ENCODE peak calls at places on chromosomes 6 and 20, in seven cellular contexts. A is GM23248; X is mammary epithelial cell; T is CD8-positive, alpha-beta T cell; K is tibial artery; R is ovary; G is breast epithelium. Q is an unnamed sample. For H3K36me3, the result is how much of the 10 kb centered on the place peaks cover.

GRCh38 chr6:2714359-2714895 is 36.3 kb downstream of the MYLK4 start:
- DNase-seq in A (peak), X (peak), T (no peak), K (no peak), R (no peak), G (no peak), Q (peak)

GRCh38 chr6:161949531-161949930 is 675.7 kb upstream of the AGPAT4 start:
- DNase-seq in A (peak), X (no peak), T (no peak), K (no peak), R (no peak), G (no peak), Q (no peak)

GRCh38 chr6:45483501-45483900 is 105.8 kb upstream of the SUPT3H start:
- DNase-seq in A (peak), X (no peak), T (no peak), K (no peak), R (no peak), G (no peak), Q (no peak)

GRCh38 chr20:58389324-58389967 is 417 bp downstream of the VAPB start:
- DNase-seq in A (peak), X (peak), T (peak), K (peak), R (no peak), G (no peak), Q (peak)

GRCh38 chr20:25549866-25550477 is 35.4 kb downstream of the NINL start:
- DNase-seq in A (peak), X (no peak), T (no peak), K (no peak), R (no peak), G (no peak), Q (no peak)

GRCh38 chr6:84243240-84243639 is 15.8 kb upstream of the CEP162 start:
- DNase-seq in A (peak), X (no peak), T (no peak), K (no peak), R (no peak), G (no peak), Q (no peak)

GRCh38 chr20:56439784-56440291 is 27.8 kb downstream of the CASS4 start:
- DNase-seq in A (peak), X (peak), T (no peak), K (no peak), R (peak), G (peak), Q (peak)

GRCh38 chr6:154752015-154752414 is 18.8 kb downstream of the SCAF8 start:
- DNase-seq in A (no peak), X (no peak), T (no peak), K (no peak), R (no peak), G (no peak), Q (no peak)

GRCh38 chr20:11159728-11160127 is 485.9 kb upstream of the JAG1 start:
- DNase-seq in A (peak), X (peak), T (no peak), K (no peak), R (no peak), G (peak), Q (no peak)

GRCh38 chr20:45039470-45039811 is 61.5 kb downstream of the KCNS1 start:
- DNase-seq in A (peak), X (no peak), T (no peak), K (no peak), R (no peak), G (no peak), Q (no peak)

GRCh38 chr6:16761469-16762264 is 407 bp upstream of the ATXN1 start:
- DNase-seq in A (peak), X (peak), T (peak), K (peak), R (peak), G (peak), Q (peak)

GRCh38 chr20:57089701-57090144 is 176.7 kb downstream of the BMP7 start:
- DNase-seq in A (peak), X (peak), T (peak), K (no peak), R (peak), G (peak), Q (peak)

GRCh38 chr6:99521557-99522286 is 6.5 kb upstream of the USP45 start:
- DNase-seq in A (peak), X (peak), T (no peak), K (peak), R (peak), G (no peak), Q (peak)

GRCh38 chr6:161486903-161487531 is 213.2 kb upstream of the AGPAT4 start:
- DNase-seq in A (peak), X (peak), T (no peak), K (no peak), R (no peak), G (no peak), Q (peak)

GRCh38 chr20:23200914-23201313 is 114.8 kb upstream of the CD93 start:
- DNase-seq in A (peak), X (peak), T (no peak), K (no peak), R (no peak), G (no peak), Q (no peak)

GRCh38 chr20:10357061-10357708 is 76.8 kb downstream of the MKKS start:
- DNase-seq in A (no peak), X (no peak), T (no peak), K (no peak), R (no peak), G (no peak), Q (no peak)

GRCh38 chr6:15090145-15090579 is 155.7 kb upstream of the JARID2 start:
- DNase-seq in A (peak), X (no peak), T (no peak), K (peak), R (peak), G (no peak), Q (no peak)

GRCh38 chr6:85126448-85127178 is 323.3 kb upstream of the NT5E start:
- DNase-seq in A (peak), X (peak), T (no peak), K (peak), R (no peak), G (peak), Q (peak)

GRCh38 chr6:129135421-129135820 is 252.5 kb downstream of the LAMA2 start:
- DNase-seq in A (peak), X (no peak), T (no peak), K (no peak), R (no peak), G (no peak), Q (no peak)

GRCh38 chr6:73665686-73666319 is 12.0 kb upstream of the SLC17A5 start:
- DNase-seq in A (peak), X (peak), T (no peak), K (no peak), R (no peak), G (no peak), Q (no peak)

GRCh38 chr6:85482206-85483040 is 32.5 kb downstream of the NT5E start:
- DNase-seq in A (peak), X (no peak), T (no peak), K (no peak), R (peak), G (no peak), Q (no peak)

GRCh38 chr6:14818422-14818884 is 427.4 kb upstream of the JARID2 start:
- DNase-seq in A (peak), X (no peak), T (no peak), K (no peak), R (no peak), G (no peak), Q (no peak)

GRCh38 chr20:47360489-47361267 is 4.2 kb upstream of the ZMYND8 start:
- DNase-seq in A (peak), X (peak), T (no peak), K (peak), R (peak), G (peak), Q (peak)

GRCh38 chr20:13220194-13220856 is 749 bp upstream of the ISM1 start:
- DNase-seq in A (peak), X (peak), T (no peak), K (peak), R (no peak), G (peak), Q (peak)

GRCh38 chr20:32333988-32334885 is 23.9 kb upstream of the ASXL1 start:
- DNase-seq in A (no peak), X (no peak), T (peak), K (peak), R (peak), G (peak), Q (no peak)

GRCh38 chr6:32664827-32665362 is 1.6 kb downstream of the HLA-DQB1 start:
- DNase-seq in A (peak), X (peak), T (no peak), K (no peak), R (peak), G (no peak), Q (no peak)

GRCh38 chr20:58179432-58180099 is 48.9 kb downstream of the ANKRD60 start:
- DNase-seq in A (peak), X (peak), T (peak), K (peak), R (peak), G (no peak), Q (peak)

GRCh38 chr6:163314791-163315404 is 99.6 kb upstream of the QKI start:
- DNase-seq in A (no peak), X (no peak), T (no peak), K (no peak), R (no peak), G (no peak), Q (no peak)

GRCh38 chr6:132362318-132363185 is 38.7 kb downstream of the MOXD1 start:
- DNase-seq in A (peak), X (no peak), T (no peak), K (no peak), R (no peak), G (no peak), Q (no peak)

GRCh38 chr20:62210496-62210855 is 9.6 kb downstream of the HRH3 start:
- DNase-seq in A (no peak), X (no peak), T (no peak), K (no peak), R (no peak), G (no peak), Q (no peak)

GRCh38 chr6:137830562-137830961 is 36.5 kb upstream of the TNFAIP3 start:
- DNase-seq in A (peak), X (no peak), T (no peak), K (no peak), R (no peak), G (no peak), Q (no peak)

GRCh38 chr6:27517928-27518787 is 45.3 kb upstream of the ZNF184 start:
- DNase-seq in A (peak), X (peak), T (no peak), K (no peak), R (no peak), G (no peak), Q (no peak)

GRCh38 chr6:139542351-139542750 is 167.9 kb upstream of the CITED2 start:
- DNase-seq in A (no peak), X (no peak), T (no peak), K (no peak), R (no peak), G (no peak), Q (no peak)

GRCh38 chr20:23092409-23092756 is 6.3 kb upstream of the CD93 start:
- DNase-seq in A (no peak), X (no peak), T (no peak), K (no peak), R (no peak), G (no peak), Q (no peak)

GRCh38 chr6:28537509-28538140 is 11.9 kb downstream of the GPX5 start:
- DNase-seq in A (peak), X (peak), T (no peak), K (no peak), R (no peak), G (no peak), Q (peak)

GRCh38 chr6:29035951-29036350 is 9.0 kb downstream of the OR2W1 start:
- DNase-seq in A (no peak), X (no peak), T (no peak), K (no peak), R (no peak), G (no peak), Q (no peak)

GRCh38 chr6:42313941-42314570 is 96.4 kb upstream of the MRPS10 start:
- DNase-seq in A (peak), X (no peak), T (no peak), K (no peak), R (peak), G (no peak), Q (no peak)

GRCh38 chr20:63737940-63738686 is 1.5 kb upstream of the SLC2A4RG start:
- DNase-seq in A (no peak), X (no peak), T (no peak), K (no peak), R (peak), G (no peak), Q (no peak)
- H3K4me3 ChIP-seq in A (no peak), X (no peak), T (peak), K (peak), R (no peak), G (peak), Q (no peak)

DNA sequence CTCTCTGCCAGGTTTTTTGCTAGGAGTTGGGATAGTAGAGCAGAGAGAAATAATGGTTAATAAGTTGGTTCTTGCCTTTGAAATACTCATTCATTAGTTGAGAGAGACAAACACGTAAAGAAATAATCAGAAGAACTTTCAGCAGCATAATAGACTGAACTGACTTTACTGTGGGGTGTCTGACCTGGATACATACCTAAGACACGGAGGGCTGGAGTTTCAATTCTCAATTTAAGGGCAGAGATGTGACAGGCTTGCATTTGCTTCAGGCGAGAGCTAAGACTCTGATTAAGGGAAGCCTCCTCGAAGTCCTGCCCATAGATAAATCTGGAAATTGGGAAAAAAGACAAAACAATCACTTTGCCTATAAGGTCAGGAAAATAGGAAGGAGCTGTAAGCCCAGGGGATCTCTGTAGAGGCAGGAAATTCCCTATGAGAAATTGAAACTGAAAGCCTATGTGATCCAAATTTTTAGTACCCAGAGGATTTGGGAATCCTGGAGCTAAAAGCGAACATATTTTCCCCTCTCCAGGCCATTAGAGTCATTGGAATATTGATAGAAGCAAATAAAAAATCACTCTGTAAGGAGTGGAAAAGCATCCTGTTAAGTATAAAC is 276.8 kb downstream of the PHACTR1 start:
- DNase-seq in A (no peak), X (no peak), T (no peak), K (no peak), R (no peak), G (no peak), Q (no peak)
- H3K36me3 ChIP-seq in A (under half), X (under half), T (under half), K (under half), R (under half), G (under half), Q (under half)

DNA sequence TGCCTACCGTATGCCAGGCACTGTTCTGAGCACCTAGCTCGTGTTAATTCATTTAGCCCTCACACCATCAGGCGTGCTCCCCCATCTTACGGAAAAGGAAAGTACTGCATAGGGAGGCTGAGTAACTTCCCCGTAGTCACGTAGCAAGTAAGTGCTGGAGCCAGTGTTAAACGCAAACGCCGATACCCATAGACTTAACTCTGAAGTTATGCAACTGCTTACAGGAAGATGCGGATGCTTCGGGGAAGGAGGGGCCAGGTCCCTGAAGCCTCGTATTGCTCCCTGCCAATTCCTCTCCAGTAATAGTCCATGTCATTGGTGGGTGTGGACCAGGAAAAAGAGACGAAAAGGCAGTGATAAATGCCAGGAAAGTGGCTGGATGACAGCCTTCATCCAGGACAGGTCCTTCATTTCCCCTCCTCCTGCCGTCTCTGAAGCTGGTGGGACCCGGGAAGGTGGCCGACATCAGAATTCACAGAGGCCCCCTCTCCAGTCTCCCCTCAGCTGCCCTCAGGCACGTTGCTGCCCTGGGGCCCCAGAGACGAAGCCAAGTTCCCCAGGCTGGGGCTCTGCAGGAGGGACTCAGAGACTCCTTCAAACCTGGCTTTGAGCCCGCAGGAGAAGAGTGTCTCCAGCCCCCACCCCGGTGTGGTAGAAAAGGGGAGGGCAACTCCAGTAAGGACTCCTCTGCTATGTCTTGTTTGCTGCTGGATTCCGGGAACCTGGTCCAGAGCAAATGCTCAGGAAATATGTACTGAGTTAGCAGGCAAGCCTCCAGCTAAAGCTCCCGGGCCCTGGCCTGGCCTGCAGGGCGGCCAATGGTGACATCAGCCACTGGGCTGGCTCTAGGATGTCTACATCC is 37.7 kb downstream of the RAB44 start:
- DNase-seq in A (peak), X (no peak), T (no peak), K (peak), R (peak), G (peak), Q (peak)
- H3K4me3 ChIP-seq in A (peak), X (no peak), T (peak), K (peak), R (no peak), G (peak), Q (peak)

DNA sequence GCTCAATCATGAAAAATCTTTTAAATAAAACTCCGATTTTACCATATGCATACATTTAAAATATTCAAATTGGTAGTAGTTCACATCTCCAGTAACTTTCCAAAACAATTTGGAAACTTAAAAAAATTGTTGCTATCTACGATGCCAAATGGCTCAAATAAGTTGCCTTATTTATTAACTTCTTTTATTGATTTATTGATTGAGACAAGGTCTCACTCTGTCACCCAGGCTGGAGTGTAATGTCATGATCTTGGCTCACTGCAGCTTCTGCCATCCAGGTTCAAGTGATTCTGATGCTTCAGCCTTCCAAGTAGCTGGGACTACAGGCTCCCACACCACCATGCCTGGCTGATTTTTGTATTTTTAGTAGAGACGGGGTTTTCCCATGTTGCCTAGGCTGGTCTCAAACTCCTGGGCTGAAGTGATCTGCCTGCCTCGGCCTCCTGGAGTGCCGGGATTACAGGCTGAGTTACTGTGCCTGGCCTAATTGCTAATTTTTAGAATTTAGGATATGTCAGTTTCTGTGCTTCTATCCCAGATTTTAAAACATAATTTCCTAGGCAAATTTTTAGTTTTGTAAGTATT is 12.9 kb downstream of the NKX2-4 start:
- DNase-seq in A (no peak), X (no peak), T (no peak), K (no peak), R (no peak), G (no peak), Q (no peak)
- H3K36me3 ChIP-seq in A (half or more), X (under half), T (under half), K (half or more), R (under half), G (under half), Q (under half)

GRCh38 chr6:117906905-117907599 is at the start of gene SLC35F1:
- DNase-seq in A (peak), X (peak), T (no peak), K (no peak), R (no peak), G (no peak), Q (peak)
- H3K4me3 ChIP-seq in A (peak), X (no peak), T (no peak), K (peak), R (peak), G (peak), Q (peak)

GRCh38 chr6:35683267-35683666 is 5.4 kb downstream of the FKBP5 start:
- DNase-seq in A (no peak), X (no peak), T (no peak), K (no peak), R (no peak), G (no peak), Q (no peak)
- H3K36me3 ChIP-seq in A (under half), X (under half), T (under half), K (under half), R (under half), G (under half), Q (under half)

GRCh38 chr6:151763303-151763702 is 44.2 kb upstream of the ESR1 start:
- DNase-seq in A (peak), X (peak), T (no peak), K (no peak), R (peak), G (peak), Q (no peak)
- H3K4me3 ChIP-seq in A (peak), X (peak), T (no peak), K (peak), R (peak), G (no peak), Q (peak)

GRCh38 chr6:108482559-108482958 is 78.2 kb upstream of the FOXO3 start:
- DNase-seq in A (no peak), X (no peak), T (no peak), K (no peak), R (no peak), G (no peak), Q (no peak)
- H3K36me3 ChIP-seq in A (under half), X (under half), T (under half), K (under half), R (under half), G (under half), Q (under half)